ENCODE peak calls at places on chromosomes 7 and 10, in eight cellular contexts. S is GM23248, E is OCI-LY7, Y is mammary epithelial cell, C is fibroblast of lung, P is GM23338, V is endothelial cell of umbilical vein, D is HepG2. H is an unnamed sample.

GRCh38 chr7:155353256-155353897 is 55.7 kb downstream of the INSIG1 start:
- DNase-seq in S (no peak), E (no peak), V (no peak), Y (no peak), D (no peak), C (no peak), P (no peak), H (no peak)

GRCh38 chr7:117212969-117213877 is 109.6 kb downstream of the WNT2 start:
- DNase-seq in C (peak; percentile 79), Y (peak; percentile 38), V (peak; percentile 68), P (peak; percentile 87), E (peak; percentile 49), S (peak; percentile 73), D (peak; percentile 42), H (peak; percentile 51)

GRCh38 chr7:98387544-98388226 is 13.2 kb downstream of the BAIAP2L1 start:
- DNase-seq in D (no peak), S (no peak), C (no peak), P (no peak), Y (no peak), V (no peak), E (no peak), H (no peak)

GRCh38 chr7:12638851-12639467 is 48.5 kb upstream of the ARL4A start:
- DNase-seq in D (peak; percentile 43), V (peak; percentile 50), P (peak; percentile 60), E (peak; percentile 53), Y (peak; percentile 32), S (peak; percentile 60), C (peak; percentile 33), H (peak; percentile 36)

GRCh38 chr7:1220958-1221745 is 11.5 kb upstream of the UNCX start:
- DNase-seq in C (no peak), S (no peak), E (no peak), Y (no peak), V (no peak), D (no peak), P (no peak), H (no peak)

GRCh38 chr7:729154-730000 is 2.3 kb upstream of the PRKAR1B start:
- DNase-seq in Y (no peak), E (no peak), C (no peak), D (no peak), S (no peak), V (no peak), P (no peak), H (no peak)

GRCh38 chr7:134720091-134720935 is 59.1 kb upstream of the CALD1 start:
- DNase-seq in V (peak; percentile 96), Y (no peak), D (no peak), E (no peak), S (peak; percentile 51), C (peak; percentile 80), P (no peak), H (no peak)

GRCh38 chr10:129932182-129932581 is 31.9 kb downstream of the EBF3 start:
- DNase-seq in D (no peak), V (no peak), E (no peak), S (no peak), Y (no peak), P (no peak), C (no peak), H (no peak)

GRCh38 chr7:122674502-122674901 is 24.4 kb downstream of the RNF133 start:
- DNase-seq in C (peak; percentile 87), D (no peak), S (peak; percentile 61), V (peak; percentile 87), P (no peak), E (no peak), Y (peak; percentile 27), H (no peak)

GRCh38 chr7:27151341-27151944 is 940 bp downstream of the HOXA3 start:
- DNase-seq in C (no peak), V (no peak), Y (peak; percentile 35), E (no peak), S (peak; percentile 58), P (peak; percentile 9), D (no peak), H (no peak)

GRCh38 chr7:65307651-65308299 is 65.9 kb upstream of the ZNF92 start:
- DNase-seq in D (peak; percentile 57), E (peak; percentile 81), Y (peak; percentile 23), S (peak; percentile 50), P (peak; percentile 91), V (peak; percentile 68), C (peak; percentile 51), H (peak; percentile 34)

GRCh38 chr10:43444313-43444712 is 7.4 kb downstream of the ZNF487 start:
- DNase-seq in Y (no peak), S (no peak), C (no peak), E (no peak), V (no peak), D (no peak), P (no peak), H (no peak)

GRCh38 chr7:20491286-20491685 is 124.2 kb upstream of the ABCB5 start:
- DNase-seq in P (no peak), E (no peak), V (no peak), D (no peak), Y (no peak), S (no peak), C (no peak), H (no peak)

GRCh38 chr7:129569326-129569725 is 42.2 kb upstream of the NRF1 start:
- DNase-seq in C (no peak), S (no peak), V (no peak), E (no peak), D (no peak), Y (no peak), P (no peak), H (no peak)

GRCh38 chr10:76874151-76874550 is 763.5 kb downstream of the KCNMA1 start:
- DNase-seq in S (peak; percentile 96), D (no peak), Y (peak; percentile 49), C (peak; percentile 4), V (no peak), P (no peak), E (no peak), H (no peak)

GRCh38 chr10:73907841-73908517 is 3.0 kb upstream of the PLAU start:
- DNase-seq in E (no peak), P (no peak), C (peak; percentile 78), V (no peak), Y (peak; percentile 40), S (peak; percentile 89), D (no peak), H (no peak)

GRCh38 chr7:14389052-14389988 is 399.9 kb upstream of the ETV1 start:
- DNase-seq in Y (no peak), P (no peak), D (no peak), E (no peak), S (no peak), V (no peak), C (no peak), H (no peak)

GRCh38 chr10:8298871-8299570 is 244.5 kb downstream of the GATA3 start:
- DNase-seq in Y (no peak), C (no peak), D (no peak), E (no peak), V (no peak), S (no peak), P (no peak), H (no peak)

GRCh38 chr10:104336829-104337526 is 1.3 kb downstream of the ITPRIP start:
- DNase-seq in Y (peak; percentile 32), V (peak; percentile 47), C (peak; percentile 86), P (no peak), E (no peak), D (peak; percentile 20), S (peak; percentile 65), H (no peak)

GRCh38 chr7:134832367-134832766 is 52.9 kb downstream of the CALD1 start:
- DNase-seq in P (no peak), Y (no peak), E (no peak), S (no peak), C (no peak), V (no peak), D (no peak), H (no peak)

GRCh38 chr10:131818510-131819234 is 82.1 kb upstream of the PPP2R2D start:
- DNase-seq in V (no peak), D (no peak), E (no peak), Y (no peak), C (no peak), P (no peak), S (no peak), H (no peak)

GRCh38 chr7:55552320-55553086 is 19.8 kb downstream of the VOPP1 start:
- DNase-seq in S (peak; percentile 88), P (no peak), E (no peak), C (peak; percentile 93), V (peak; percentile 96), Y (no peak), D (no peak), H (no peak)

GRCh38 chr10:60387531-60387930 is 2.1 kb downstream of the ANK3 start:
- DNase-seq in V (no peak), P (no peak), D (no peak), Y (no peak), S (no peak), C (no peak), E (no peak), H (no peak)

DNA sequence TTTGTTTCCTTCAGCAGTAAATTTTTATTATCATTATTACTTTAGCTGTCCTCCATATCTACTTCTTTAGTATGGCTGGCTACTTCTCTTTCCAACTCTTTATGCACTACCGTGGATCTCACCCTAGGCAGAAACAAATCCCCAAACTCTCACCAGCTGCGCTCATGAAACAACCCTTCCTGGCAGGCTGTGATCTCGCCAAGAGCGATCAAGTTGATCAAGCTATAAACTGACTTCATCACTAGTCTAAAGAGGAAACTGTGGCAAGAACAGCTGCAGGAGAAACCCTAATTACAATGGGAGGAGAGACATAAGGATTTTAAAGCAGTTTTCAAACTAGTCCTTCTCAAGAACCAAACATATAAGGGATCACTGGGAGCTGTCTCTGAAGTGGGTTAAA is 160.5 kb upstream of the PRSS58 start:
- DNase-seq in S (no peak), C (no peak), D (no peak), P (no peak), Y (no peak), E (no peak), V (no peak), H (no peak)
- H2AFZ ChIP-seq in S (peak overlapping the region; percentile 57), C (no peak overlapping the region), D (no peak overlapping the region), P (peak overlapping the region; percentile 91), Y (no peak overlapping the region), E (peak overlapping the region; percentile 37), V (no peak overlapping the region), H (no peak overlapping the region)

GRCh38 chr10:49076741-49077521 is 38.4 kb downstream of the VSTM4 start:
- DNase-seq in P (no peak), Y (no peak), S (no peak), C (peak; percentile 40), D (no peak), V (no peak), E (peak; percentile 54), H (no peak)
- H2AFZ ChIP-seq in P (no peak overlapping the region), Y (no peak overlapping the region), S (no peak overlapping the region), C (no peak overlapping the region), D (no peak overlapping the region), V (no peak overlapping the region), E (peak overlapping the region; percentile 22), H (no peak overlapping the region)

GRCh38 chr10:12194752-12195271 is 879 bp downstream of the NUDT5 start:
- DNase-seq in V (peak; percentile 50), Y (peak; percentile 41), D (no peak), P (peak; percentile 40), C (peak; percentile 36), S (peak; percentile 66), E (peak; percentile 46), H (no peak)
- H2AFZ ChIP-seq in V (peak overlapping the region; percentile 47), Y (peak overlapping the region; percentile 93), D (no peak overlapping the region), P (peak overlapping the region; percentile 83), C (no peak overlapping the region), S (peak overlapping the region; percentile 96), E (peak overlapping the region; percentile 80), H (no peak overlapping the region)

DNA sequence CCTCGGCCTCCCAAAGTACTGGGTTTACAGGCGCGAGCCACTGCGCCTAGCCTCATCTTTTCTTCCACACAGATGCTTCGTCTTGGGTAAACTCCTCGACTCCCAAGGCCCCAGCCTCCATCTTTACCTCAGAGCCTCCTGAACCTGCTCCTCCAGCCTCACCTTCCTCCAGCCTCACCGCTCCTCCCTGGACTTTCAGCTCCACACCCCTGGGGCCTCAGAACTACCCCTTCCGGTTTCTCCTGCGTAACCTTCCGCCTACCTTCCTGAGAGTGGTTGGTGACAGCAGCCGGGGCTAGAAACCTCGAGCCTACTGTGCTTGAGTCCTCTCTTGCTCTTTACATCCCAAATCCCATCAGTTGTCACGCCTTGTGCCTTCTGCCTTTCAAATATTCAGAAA is 45.8 kb downstream of the FKBP6 start:
- DNase-seq in D (no peak), V (no peak), P (no peak), E (no peak), Y (no peak), C (no peak), S (no peak), H (no peak)
- H2AFZ ChIP-seq in D (no peak overlapping the region), V (no peak overlapping the region), P (no peak overlapping the region), E (no peak overlapping the region), Y (no peak overlapping the region), C (no peak overlapping the region), S (no peak overlapping the region), H (no peak overlapping the region)